ENCODE peak calls at places on chromosomes 1 and 21, in eight cellular contexts. One of them, this sample, is unnamed.

GRCh38 chr1:9726406-9726805 is 74.9 kb downstream of the PIK3CD start:
- DNase-seq in psoas muscle: no peak
- DNase-seq in islet precursor cell: no peak
- DNase-seq in AG04450: no peak
- DNase-seq in A549: no peak
- DNase-seq in dermis microvascular lymphatic vessel endothelial cell: no peak
- DNase-seq in activated CD8-positive, alpha-beta memory T cell treated with anti-CD3 and anti-CD28 coated beads, Interleukin-2, amount 50 U/mL, for 48 hours: no peak
- DNase-seq in non-pigmented ciliary epithelial cell: no peak
- DNase-seq in this sample: no peak

GRCh38 chr1:92851729-92852128 is 19.9 kb downstream of the RPL5 start:
- DNase-seq in AG04450: no peak
- DNase-seq in A549: no peak
- DNase-seq in dermis microvascular lymphatic vessel endothelial cell: no peak
- DNase-seq in islet precursor cell: no peak
- DNase-seq in activated CD8-positive, alpha-beta memory T cell treated with anti-CD3 and anti-CD28 coated beads, Interleukin-2, amount 50 U/mL, for 48 hours: no peak
- DNase-seq in non-pigmented ciliary epithelial cell: no peak
- DNase-seq in psoas muscle: no peak
- DNase-seq in this sample: no peak

GRCh38 chr1:24621121-24621520 is 22.0 kb upstream of the SRRM1 start:
- DNase-seq in islet precursor cell: no peak
- DNase-seq in A549: no peak
- DNase-seq in dermis microvascular lymphatic vessel endothelial cell: no peak
- DNase-seq in psoas muscle: no peak
- DNase-seq in AG04450: no peak
- DNase-seq in activated CD8-positive, alpha-beta memory T cell treated with anti-CD3 and anti-CD28 coated beads, Interleukin-2, amount 50 U/mL, for 48 hours: no peak
- DNase-seq in non-pigmented ciliary epithelial cell: no peak
- DNase-seq in this sample: no peak

GRCh38 chr21:27143476-27143875 is 176.6 kb upstream of the ADAMTS5 start:
- DNase-seq in AG04450: no peak
- DNase-seq in islet precursor cell: no peak
- DNase-seq in psoas muscle: no peak
- DNase-seq in dermis microvascular lymphatic vessel endothelial cell: no peak
- DNase-seq in non-pigmented ciliary epithelial cell: no peak
- DNase-seq in A549: no peak
- DNase-seq in activated CD8-positive, alpha-beta memory T cell treated with anti-CD3 and anti-CD28 coated beads, Interleukin-2, amount 50 U/mL, for 48 hours: no peak
- DNase-seq in this sample: no peak

GRCh38 chr1:40808909-40809308 is 25.3 kb downstream of the KCNQ4 start:
- DNase-seq in islet precursor cell: no peak
- DNase-seq in dermis microvascular lymphatic vessel endothelial cell: no peak
- DNase-seq in AG04450: no peak
- DNase-seq in A549: no peak
- DNase-seq in non-pigmented ciliary epithelial cell: no peak
- DNase-seq in activated CD8-positive, alpha-beta memory T cell treated with anti-CD3 and anti-CD28 coated beads, Interleukin-2, amount 50 U/mL, for 48 hours: no peak
- DNase-seq in psoas muscle: no peak
- DNase-seq in this sample: no peak

GRCh38 chr21:35614412-35614901 is 445.9 kb downstream of the SETD4 start:
- DNase-seq in islet precursor cell: peak
- DNase-seq in activated CD8-positive, alpha-beta memory T cell treated with anti-CD3 and anti-CD28 coated beads, Interleukin-2, amount 50 U/mL, for 48 hours: no peak
- DNase-seq in A549: no peak
- DNase-seq in non-pigmented ciliary epithelial cell: peak
- DNase-seq in AG04450: no peak
- DNase-seq in dermis microvascular lymphatic vessel endothelial cell: no peak
- DNase-seq in psoas muscle: no peak
- DNase-seq in this sample: no peak

GRCh38 chr21:34313116-34313515 is 50.7 kb upstream of the KCNE2 start:
- DNase-seq in activated CD8-positive, alpha-beta memory T cell treated with anti-CD3 and anti-CD28 coated beads, Interleukin-2, amount 50 U/mL, for 48 hours: no peak
- DNase-seq in islet precursor cell: peak
- DNase-seq in non-pigmented ciliary epithelial cell: no peak
- DNase-seq in A549: no peak
- DNase-seq in AG04450: no peak
- DNase-seq in psoas muscle: no peak
- DNase-seq in dermis microvascular lymphatic vessel endothelial cell: no peak
- DNase-seq in this sample: no peak

GRCh38 chr1:205800973-205801703 is 11.9 kb downstream of the SLC41A1 start:
- DNase-seq in AG04450: no peak
- DNase-seq in non-pigmented ciliary epithelial cell: no peak
- DNase-seq in psoas muscle: no peak
- DNase-seq in activated CD8-positive, alpha-beta memory T cell treated with anti-CD3 and anti-CD28 coated beads, Interleukin-2, amount 50 U/mL, for 48 hours: no peak
- DNase-seq in A549: no peak
- DNase-seq in dermis microvascular lymphatic vessel endothelial cell: no peak
- DNase-seq in islet precursor cell: no peak
- DNase-seq in this sample: no peak

GRCh38 chr1:175003521-175003920 is 3.8 kb downstream of the CACYBP start:
- DNase-seq in psoas muscle: no peak
- DNase-seq in A549: no peak
- DNase-seq in AG04450: no peak
- DNase-seq in non-pigmented ciliary epithelial cell: no peak
- DNase-seq in activated CD8-positive, alpha-beta memory T cell treated with anti-CD3 and anti-CD28 coated beads, Interleukin-2, amount 50 U/mL, for 48 hours: no peak
- DNase-seq in islet precursor cell: no peak
- DNase-seq in dermis microvascular lymphatic vessel endothelial cell: no peak
- DNase-seq in this sample: no peak

GRCh38 chr21:40139636-40140035 is 272.4 kb downstream of the PCP4 start:
- DNase-seq in activated CD8-positive, alpha-beta memory T cell treated with anti-CD3 and anti-CD28 coated beads, Interleukin-2, amount 50 U/mL, for 48 hours: no peak
- DNase-seq in islet precursor cell: no peak
- DNase-seq in A549: no peak
- DNase-seq in non-pigmented ciliary epithelial cell: no peak
- DNase-seq in dermis microvascular lymphatic vessel endothelial cell: no peak
- DNase-seq in AG04450: no peak
- DNase-seq in psoas muscle: no peak
- DNase-seq in this sample: no peak

GRCh38 chr1:90386899-90387334 is 330.2 kb downstream of the BARHL2 start:
- DNase-seq in psoas muscle: no peak
- DNase-seq in dermis microvascular lymphatic vessel endothelial cell: no peak
- DNase-seq in islet precursor cell: no peak
- DNase-seq in AG04450: no peak
- DNase-seq in non-pigmented ciliary epithelial cell: peak
- DNase-seq in A549: no peak
- DNase-seq in activated CD8-positive, alpha-beta memory T cell treated with anti-CD3 and anti-CD28 coated beads, Interleukin-2, amount 50 U/mL, for 48 hours: no peak
- DNase-seq in this sample: no peak

GRCh38 chr1:200438911-200439310 is 29.1 kb upstream of the ZNF281 start:
- DNase-seq in activated CD8-positive, alpha-beta memory T cell treated with anti-CD3 and anti-CD28 coated beads, Interleukin-2, amount 50 U/mL, for 48 hours: no peak
- DNase-seq in psoas muscle: no peak
- DNase-seq in non-pigmented ciliary epithelial cell: no peak
- DNase-seq in AG04450: peak
- DNase-seq in A549: no peak
- DNase-seq in islet precursor cell: no peak
- DNase-seq in dermis microvascular lymphatic vessel endothelial cell: no peak
- DNase-seq in this sample: no peak

GRCh38 chr1:186648606-186649005 is 31.6 kb downstream of the PTGS2 start:
- DNase-seq in psoas muscle: no peak
- DNase-seq in AG04450: no peak
- DNase-seq in non-pigmented ciliary epithelial cell: no peak
- DNase-seq in activated CD8-positive, alpha-beta memory T cell treated with anti-CD3 and anti-CD28 coated beads, Interleukin-2, amount 50 U/mL, for 48 hours: no peak
- DNase-seq in islet precursor cell: no peak
- DNase-seq in dermis microvascular lymphatic vessel endothelial cell: no peak
- DNase-seq in A549: no peak
- DNase-seq in this sample: no peak

GRCh38 chr1:241286486-241286885 is 70.5 kb downstream of the RGS7 start:
- DNase-seq in A549: no peak
- DNase-seq in islet precursor cell: no peak
- DNase-seq in activated CD8-positive, alpha-beta memory T cell treated with anti-CD3 and anti-CD28 coated beads, Interleukin-2, amount 50 U/mL, for 48 hours: no peak
- DNase-seq in AG04450: no peak
- DNase-seq in psoas muscle: no peak
- DNase-seq in dermis microvascular lymphatic vessel endothelial cell: no peak
- DNase-seq in non-pigmented ciliary epithelial cell: no peak
- DNase-seq in this sample: no peak

GRCh38 chr1:203049576-203050180 is 23.4 kb downstream of the PPFIA4 start:
- DNase-seq in AG04450: no peak
- DNase-seq in A549: no peak
- DNase-seq in psoas muscle: no peak
- DNase-seq in non-pigmented ciliary epithelial cell: no peak
- DNase-seq in dermis microvascular lymphatic vessel endothelial cell: no peak
- DNase-seq in islet precursor cell: no peak
- DNase-seq in activated CD8-positive, alpha-beta memory T cell treated with anti-CD3 and anti-CD28 coated beads, Interleukin-2, amount 50 U/mL, for 48 hours: no peak
- DNase-seq in this sample: no peak

GRCh38 chr1:217135569-217135915 is 412.3 kb upstream of the ESRRG start:
- DNase-seq in psoas muscle: no peak
- DNase-seq in A549: no peak
- DNase-seq in dermis microvascular lymphatic vessel endothelial cell: no peak
- DNase-seq in non-pigmented ciliary epithelial cell: no peak
- DNase-seq in activated CD8-positive, alpha-beta memory T cell treated with anti-CD3 and anti-CD28 coated beads, Interleukin-2, amount 50 U/mL, for 48 hours: peak
- DNase-seq in AG04450: no peak
- DNase-seq in islet precursor cell: peak
- DNase-seq in this sample: no peak

GRCh38 chr1:40634901-40635655 is 30.4 kb downstream of the RIMS3 start:
- DNase-seq in islet precursor cell: no peak
- DNase-seq in non-pigmented ciliary epithelial cell: no peak
- DNase-seq in AG04450: no peak
- DNase-seq in psoas muscle: no peak
- DNase-seq in activated CD8-positive, alpha-beta memory T cell treated with anti-CD3 and anti-CD28 coated beads, Interleukin-2, amount 50 U/mL, for 48 hours: no peak
- DNase-seq in A549: no peak
- DNase-seq in dermis microvascular lymphatic vessel endothelial cell: no peak
- DNase-seq in this sample: no peak

GRCh38 chr1:20323613-20323920 is 32.9 kb downstream of the VWA5B1 start:
- DNase-seq in AG04450: no peak
- DNase-seq in islet precursor cell: no peak
- DNase-seq in dermis microvascular lymphatic vessel endothelial cell: no peak
- DNase-seq in activated CD8-positive, alpha-beta memory T cell treated with anti-CD3 and anti-CD28 coated beads, Interleukin-2, amount 50 U/mL, for 48 hours: no peak
- DNase-seq in psoas muscle: no peak
- DNase-seq in non-pigmented ciliary epithelial cell: no peak
- DNase-seq in A549: no peak
- DNase-seq in this sample: no peak

GRCh38 chr1:227416156-227416865 is 98.0 kb upstream of the CDC42BPA start:
- DNase-seq in dermis microvascular lymphatic vessel endothelial cell: no peak
- DNase-seq in non-pigmented ciliary epithelial cell: no peak
- DNase-seq in psoas muscle: no peak
- DNase-seq in A549: no peak
- DNase-seq in activated CD8-positive, alpha-beta memory T cell treated with anti-CD3 and anti-CD28 coated beads, Interleukin-2, amount 50 U/mL, for 48 hours: no peak
- DNase-seq in islet precursor cell: no peak
- DNase-seq in AG04450: no peak
- DNase-seq in this sample: no peak

GRCh38 chr1:22517936-22518335 is 45.4 kb upstream of the EPHA8 start:
- DNase-seq in islet precursor cell: no peak
- DNase-seq in A549: no peak
- DNase-seq in AG04450: no peak
- DNase-seq in non-pigmented ciliary epithelial cell: peak
- DNase-seq in activated CD8-positive, alpha-beta memory T cell treated with anti-CD3 and anti-CD28 coated beads, Interleukin-2, amount 50 U/mL, for 48 hours: no peak
- DNase-seq in dermis microvascular lymphatic vessel endothelial cell: peak
- DNase-seq in psoas muscle: no peak
- DNase-seq in this sample: no peak

GRCh38 chr1:101337968-101338367 is 101.1 kb downstream of the S1PR1 start:
- DNase-seq in A549: no peak
- DNase-seq in dermis microvascular lymphatic vessel endothelial cell: no peak
- DNase-seq in non-pigmented ciliary epithelial cell: no peak
- DNase-seq in AG04450: no peak
- DNase-seq in islet precursor cell: no peak
- DNase-seq in activated CD8-positive, alpha-beta memory T cell treated with anti-CD3 and anti-CD28 coated beads, Interleukin-2, amount 50 U/mL, for 48 hours: no peak
- DNase-seq in psoas muscle: no peak
- DNase-seq in this sample: no peak

GRCh38 chr1:167517535-167518330 is 596 bp downstream of the CD247 start:
- DNase-seq in A549: no peak
- DNase-seq in islet precursor cell: peak
- DNase-seq in activated CD8-positive, alpha-beta memory T cell treated with anti-CD3 and anti-CD28 coated beads, Interleukin-2, amount 50 U/mL, for 48 hours: peak
- DNase-seq in AG04450: no peak
- DNase-seq in psoas muscle: peak
- DNase-seq in dermis microvascular lymphatic vessel endothelial cell: no peak
- DNase-seq in non-pigmented ciliary epithelial cell: no peak
- DNase-seq in this sample: peak

GRCh38 chr1:95578462-95578861 is 344.5 kb downstream of the RWDD3 start:
- DNase-seq in islet precursor cell: no peak
- DNase-seq in A549: no peak
- DNase-seq in non-pigmented ciliary epithelial cell: no peak
- DNase-seq in dermis microvascular lymphatic vessel endothelial cell: no peak
- DNase-seq in AG04450: no peak
- DNase-seq in psoas muscle: no peak
- DNase-seq in activated CD8-positive, alpha-beta memory T cell treated with anti-CD3 and anti-CD28 coated beads, Interleukin-2, amount 50 U/mL, for 48 hours: no peak
- DNase-seq in this sample: no peak

GRCh38 chr21:44521928-44522752 is 17.9 kb downstream of the KRTAP10-1 start:
- DNase-seq in AG04450: no peak
- DNase-seq in psoas muscle: no peak
- DNase-seq in activated CD8-positive, alpha-beta memory T cell treated with anti-CD3 and anti-CD28 coated beads, Interleukin-2, amount 50 U/mL, for 48 hours: no peak
- DNase-seq in islet precursor cell: peak
- DNase-seq in non-pigmented ciliary epithelial cell: no peak
- DNase-seq in A549: no peak
- DNase-seq in dermis microvascular lymphatic vessel endothelial cell: no peak
- DNase-seq in this sample: no peak

GRCh38 chr21:46083271-46084040 is 14.5 kb upstream of the COL6A2 start:
- DNase-seq in non-pigmented ciliary epithelial cell: no peak
- DNase-seq in A549: no peak
- DNase-seq in islet precursor cell: peak
- DNase-seq in psoas muscle: peak
- DNase-seq in AG04450: no peak
- DNase-seq in activated CD8-positive, alpha-beta memory T cell treated with anti-CD3 and anti-CD28 coated beads, Interleukin-2, amount 50 U/mL, for 48 hours: peak
- DNase-seq in dermis microvascular lymphatic vessel endothelial cell: no peak
- DNase-seq in this sample: no peak

GRCh38 chr1:34929853-34930701 is 627 bp upstream of the DLGAP3 start:
- DNase-seq in islet precursor cell: peak
- DNase-seq in psoas muscle: no peak
- DNase-seq in activated CD8-positive, alpha-beta memory T cell treated with anti-CD3 and anti-CD28 coated beads, Interleukin-2, amount 50 U/mL, for 48 hours: no peak
- DNase-seq in AG04450: no peak
- DNase-seq in non-pigmented ciliary epithelial cell: no peak
- DNase-seq in A549: no peak
- DNase-seq in dermis microvascular lymphatic vessel endothelial cell: no peak
- DNase-seq in this sample: no peak

GRCh38 chr1:15500184-15500958 is 23.6 kb downstream of the CASP9 start:
- DNase-seq in A549: no peak
- DNase-seq in dermis microvascular lymphatic vessel endothelial cell: no peak
- DNase-seq in activated CD8-positive, alpha-beta memory T cell treated with anti-CD3 and anti-CD28 coated beads, Interleukin-2, amount 50 U/mL, for 48 hours: no peak
- DNase-seq in non-pigmented ciliary epithelial cell: peak
- DNase-seq in AG04450: no peak
- DNase-seq in psoas muscle: no peak
- DNase-seq in islet precursor cell: peak
- DNase-seq in this sample: no peak

GRCh38 chr1:217048104-217048707 is 325.0 kb upstream of the ESRRG start:
- DNase-seq in dermis microvascular lymphatic vessel endothelial cell: no peak
- DNase-seq in A549: peak
- DNase-seq in islet precursor cell: peak
- DNase-seq in psoas muscle: no peak
- DNase-seq in non-pigmented ciliary epithelial cell: no peak
- DNase-seq in activated CD8-positive, alpha-beta memory T cell treated with anti-CD3 and anti-CD28 coated beads, Interleukin-2, amount 50 U/mL, for 48 hours: no peak
- DNase-seq in AG04450: no peak
- DNase-seq in this sample: no peak